ENCODE peak calls at places on chromosomes 13 and 19, in six cellular contexts. Y, B, J, G, U and D are unnamed samples. For H3K4me1 and H3K9me3, the result is how much of the 10 kb centered on the place peaks cover.

GRCh38 chr13:95155504-95155903 is 145.7 kb downstream of the ABCC4 start:
- DNase-seq in Y (no peak), J (no peak), U (no peak), G (no peak), B (no peak), D (no peak)

GRCh38 chr13:57633141-57633949 is 1.8 kb downstream of the PCDH17 start:
- DNase-seq in J (peak), Y (no peak), U (no peak), G (no peak), B (no peak), D (peak)

GRCh38 chr13:78603240-78603947 is at the start of gene POU4F1:
- DNase-seq in U (peak), B (peak), J (no peak), Y (no peak), G (peak), D (peak)

GRCh38 chr13:21033866-21034601 is 27.4 kb downstream of the LATS2 start:
- DNase-seq in Y (no peak), U (no peak), J (peak), B (peak), G (no peak), D (peak)

GRCh38 chr13:107441279-107441678 is 774.1 kb downstream of the LIG4 start:
- DNase-seq in Y (no peak), J (no peak), B (no peak), U (no peak), G (no peak), D (no peak)

GRCh38 chr13:110426745-110427144 is 119.7 kb downstream of the COL4A2 start:
- DNase-seq in B (no peak), Y (no peak), J (no peak), G (no peak), U (no peak), D (no peak)

GRCh38 chr19:37353968-37354367 is 16.9 kb upstream of the ZNF527 start:
- DNase-seq in G (no peak), U (no peak), J (no peak), Y (no peak), B (no peak), D (no peak)

GRCh38 chr19:53908933-53909415 is at the start of gene CACNG7:
- DNase-seq in B (no peak), J (no peak), Y (no peak), U (no peak), G (no peak), D (no peak)

GRCh38 chr13:21100994-21101757 is 39.8 kb upstream of the LATS2 start:
- DNase-seq in Y (no peak), G (no peak), J (no peak), U (no peak), B (no peak), D (no peak)

GRCh38 chr19:17402982-17403855 is 2.2 kb downstream of the BST2 start:
- DNase-seq in Y (no peak), G (peak), J (no peak), U (no peak), B (no peak), D (peak)

GRCh38 chr19:19937403-19937802 is 36.7 kb downstream of the ZNF93 start:
- DNase-seq in Y (no peak), B (no peak), U (no peak), G (no peak), J (no peak), D (no peak)

GRCh38 chr19:6227156-6227940 is 52.4 kb downstream of the MLLT1 start:
- DNase-seq in J (no peak), Y (no peak), G (no peak), B (no peak), U (no peak), D (peak)

GRCh38 chr19:42471554-42472249 is 29.0 kb upstream of the CXCL17 start:
- DNase-seq in J (peak), Y (no peak), G (no peak), B (no peak), U (no peak), D (no peak)
- H3K27ac ChIP-seq in J (peak), Y (no peak), G (no peak), B (no peak), U (no peak), D (no peak)

GRCh38 chr13:77306458-77306857 is 20.4 kb downstream of the MYCBP2 start:
- DNase-seq in Y (no peak), J (no peak), G (no peak), U (no peak), B (no peak), D (no peak)
- H3K4me1 ChIP-seq in Y (under half), J (half or more), G (under half), U (under half), B (under half), D (under half)

DNA sequence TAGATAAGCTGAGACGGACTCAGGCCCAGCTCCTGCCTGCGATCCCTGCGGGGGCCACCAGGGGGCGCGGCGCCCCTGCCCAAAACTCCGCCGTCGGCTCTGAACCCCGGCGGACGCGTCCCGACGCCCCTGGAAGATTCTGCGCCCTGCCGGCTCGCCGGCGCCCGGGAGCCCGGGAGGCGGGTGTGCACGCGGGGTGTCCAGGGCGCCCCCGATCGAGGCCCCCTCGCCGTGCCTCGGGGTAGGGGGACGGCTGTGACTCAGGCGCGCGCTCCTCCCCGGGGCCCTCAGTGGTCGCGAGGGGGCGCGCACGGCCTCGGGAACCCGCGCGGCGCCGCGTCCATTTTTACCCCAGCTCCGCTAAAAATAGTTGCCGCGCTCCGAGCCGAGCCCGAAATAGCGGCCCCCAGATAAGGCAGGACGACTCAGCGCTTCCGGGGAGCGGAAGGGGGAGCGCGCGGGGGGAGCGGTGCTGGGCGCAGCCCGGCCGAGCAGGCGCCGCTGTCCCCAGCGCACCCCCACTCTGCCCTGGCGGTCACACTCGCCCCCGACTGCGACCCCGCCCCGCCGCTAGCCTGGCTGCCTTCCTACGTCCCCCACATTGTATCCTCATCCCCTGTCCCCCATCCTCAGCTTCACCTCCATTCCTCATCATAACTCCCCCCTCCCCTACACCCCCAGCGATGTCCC is 16.0 kb upstream of the ERCC1 start:
- DNase-seq in B (peak), G (peak), U (peak), Y (peak), J (peak), D (peak)
- H3K9me3 ChIP-seq in B (under half), G (under half), U (under half), Y (under half), J (under half), D (under half)

GRCh38 chr13:62879071-62879470 is 1463.4 kb upstream of the PCDH20 start:
- DNase-seq in U (no peak), B (no peak), Y (no peak), J (no peak), G (no peak), D (no peak)
- H3K27ac ChIP-seq in U (no peak), B (no peak), Y (no peak), J (no peak), G (no peak), D (no peak)

GRCh38 chr13:33548065-33548464 is 262.5 kb upstream of the STARD13 start:
- DNase-seq in G (no peak), U (no peak), Y (no peak), J (no peak), B (no peak), D (no peak)
- H3K4me1 ChIP-seq in G (under half), U (under half), Y (under half), J (under half), B (under half), D (under half)

DNA sequence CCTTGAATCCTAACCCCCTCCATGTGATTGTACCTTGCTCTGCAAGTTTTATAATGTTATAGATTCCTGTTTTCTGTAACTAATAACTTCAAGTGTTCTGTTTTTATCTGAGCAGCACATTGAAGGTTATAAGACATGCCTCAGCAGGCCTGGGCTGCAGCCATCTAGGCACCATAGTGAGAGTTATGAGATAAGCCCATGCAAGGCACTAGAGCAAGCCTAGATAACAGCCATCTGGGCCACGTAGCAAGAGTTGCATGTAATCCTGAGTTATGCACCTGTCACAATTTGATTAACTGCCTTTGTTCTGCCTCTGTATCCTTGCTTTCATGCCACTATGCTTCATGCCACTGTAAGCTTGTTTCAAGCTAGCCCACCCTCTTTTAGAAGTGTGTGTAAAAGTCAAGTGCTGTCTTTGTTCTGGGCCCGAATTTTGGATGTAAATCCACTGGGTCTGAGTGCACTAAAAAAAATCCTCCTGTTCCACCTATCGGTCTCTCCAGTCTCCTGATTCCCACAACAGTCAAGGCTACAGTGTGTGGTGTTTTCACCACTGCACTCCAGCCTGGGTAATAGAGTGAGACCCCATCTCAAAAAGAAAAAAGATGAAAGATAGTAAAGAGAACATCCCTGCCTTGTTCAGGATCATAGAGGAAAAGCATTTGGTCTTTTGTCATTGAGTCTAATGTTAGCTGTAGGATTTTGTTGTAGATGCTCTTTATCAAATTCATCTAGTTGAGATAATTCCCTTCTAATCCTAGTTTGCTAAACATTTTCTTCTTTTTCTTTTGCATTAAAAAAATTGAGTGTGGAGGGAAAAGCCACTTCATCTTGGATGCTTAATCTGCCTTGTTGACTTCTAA is 16.1 kb upstream of the KBTBD6 start:
- DNase-seq in J (no peak), B (no peak), Y (no peak), G (no peak), U (no peak), D (no peak)
- H3K9me3 ChIP-seq in J (under half), B (under half), Y (under half), G (under half), U (under half), D (under half)

DNA sequence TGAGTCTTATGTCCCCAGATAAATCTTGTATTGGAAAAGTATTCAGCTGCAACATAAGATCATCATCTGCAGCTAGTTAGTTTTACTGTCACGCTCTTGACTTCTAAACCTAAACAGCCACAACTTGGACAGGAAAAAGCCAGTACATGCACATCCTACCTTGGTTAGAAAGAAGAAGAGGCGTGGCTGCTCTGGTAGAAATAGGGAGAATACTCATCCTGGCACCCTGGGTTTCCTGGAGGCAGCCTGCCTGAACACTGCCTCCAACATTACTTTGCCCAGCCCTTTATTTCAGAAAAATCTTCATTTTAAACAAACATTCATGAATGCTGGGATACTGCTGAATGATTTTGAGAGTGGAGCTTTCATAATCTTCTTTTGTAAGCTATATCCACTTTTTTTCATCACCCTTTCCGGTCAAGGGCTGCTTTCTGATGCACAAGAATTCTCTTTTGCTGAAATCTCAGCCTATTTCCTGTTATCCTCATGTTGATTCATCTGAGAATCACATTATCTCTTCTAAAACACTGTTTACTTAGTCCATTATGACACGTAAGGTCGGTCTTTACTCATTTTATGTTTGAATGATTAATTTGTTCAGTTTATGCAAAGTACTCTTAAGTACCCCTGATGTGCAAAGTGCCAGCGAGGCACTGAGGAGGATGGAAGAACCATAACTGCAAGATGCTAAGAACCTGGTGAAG is 55.2 kb downstream of the STARD13 start:
- DNase-seq in G (no peak), J (no peak), Y (no peak), U (no peak), B (no peak), D (no peak)
- H3K27ac ChIP-seq in G (peak), J (peak), Y (peak), U (no peak), B (peak), D (peak)

GRCh38 chr19:2051771-2052704 is 994 bp upstream of the MKNK2 start:
- DNase-seq in B (no peak), J (peak), U (peak), G (no peak), Y (no peak), D (peak)
- H3K4me1 ChIP-seq in B (under half), J (half or more), U (half or more), G (half or more), Y (under half), D (under half)

GRCh38 chr13:59476376-59476775 is 687.4 kb downstream of the DIAPH3 start:
- DNase-seq in U (no peak), J (no peak), G (no peak), B (no peak), Y (no peak), D (no peak)

GRCh38 chr13:59475911-59476310 is 687.8 kb downstream of the DIAPH3 start:
- DNase-seq in U (no peak), Y (no peak), J (no peak), G (no peak), B (no peak), D (no peak)

GRCh38 chr13:59478908-59479307 is 684.8 kb downstream of the DIAPH3 start:
- DNase-seq in J (no peak), G (no peak), Y (no peak), B (no peak), U (no peak), D (no peak)

GRCh38 chr13:59479629-59480028 is 684.1 kb downstream of the DIAPH3 start:
- DNase-seq in U (no peak), G (no peak), J (no peak), Y (no peak), B (no peak), D (no peak)

GRCh38 chr13:59477011-59477410 is 686.7 kb downstream of the DIAPH3 start:
- DNase-seq in G (peak), B (no peak), Y (no peak), J (no peak), U (no peak), D (no peak)
- H3K9me3 ChIP-seq in G (under half), B (under half), Y (under half), J (under half), U (under half), D (under half)

GRCh38 chr19:40759352-40759751 is 8.3 kb downstream of the SNRPA start:
- DNase-seq in B (no peak), G (no peak), J (no peak), Y (no peak), U (no peak), D (no peak)

GRCh38 chr19:40754611-40755247 is 3.7 kb downstream of the SNRPA start:
- DNase-seq in J (peak), Y (no peak), G (no peak), B (peak), U (no peak), D (peak)

GRCh38 chr19:40755248-40755624 is 4.2 kb downstream of the SNRPA start:
- DNase-seq in J (no peak), Y (no peak), G (no peak), B (peak), U (no peak), D (no peak)

GRCh38 chr19:40756502-40757110 is 5.6 kb downstream of the SNRPA start:
- DNase-seq in U (peak), Y (no peak), B (peak), G (no peak), J (no peak), D (no peak)

GRCh38 chr19:40758491-40758890 is 7.5 kb downstream of the SNRPA start:
- DNase-seq in B (no peak), U (no peak), J (no peak), Y (no peak), G (no peak), D (peak)
- H3K27ac ChIP-seq in B (no peak), U (no peak), J (no peak), Y (no peak), G (no peak), D (no peak)